ENCODE peak calls at places on chromosomes 7 and 10, in six cellular contexts. P is testis, S is natural killer cell, Y is esophagus squamous epithelium, M is heart left ventricle, H is HFF-Myc. W is an unnamed sample.

GRCh38 chr7:139494835-139495568 is 11.5 kb upstream of the KLRG2 start:
- DNase-seq in M (no peak), Y (no peak), H (no peak), S (no peak), P (no peak), W (no peak)

GRCh38 chr10:30581779-30582380 is 47.7 kb downstream of the LYZL2 start:
- DNase-seq in Y (no peak), H (peak; percentile 33), S (no peak), P (peak; percentile 55), M (peak; percentile 16), W (no peak)

GRCh38 chr10:3889961-3890522 is 105.0 kb upstream of the KLF6 start:
- DNase-seq in H (no peak), M (no peak), P (no peak), S (no peak), Y (no peak), W (no peak)

GRCh38 chr10:97188234-97188847 is 2.6 kb upstream of the SLIT1 start:
- DNase-seq in S (no peak), P (no peak), H (no peak), Y (no peak), M (no peak), W (no peak)

GRCh38 chr10:11845113-11845512 is 22.0 kb downstream of the PROSER2 start:
- DNase-seq in S (no peak), P (no peak), M (no peak), H (no peak), Y (no peak), W (no peak)

GRCh38 chr10:5089869-5090268 is 4.3 kb upstream of the AKR1C3 start:
- DNase-seq in S (no peak), P (no peak), M (no peak), H (no peak), Y (no peak), W (no peak)

GRCh38 chr7:87220026-87220733 is 648 bp upstream of the TMEM243 start:
- DNase-seq in S (peak; percentile 72), P (peak; percentile 79), H (peak; percentile 20), Y (no peak), M (peak; percentile 63), W (peak; percentile 67)

GRCh38 chr7:23431596-23432284 is 38.6 kb downstream of the IGF2BP3 start:
- DNase-seq in P (no peak), H (no peak), Y (no peak), M (no peak), S (no peak), W (no peak)

GRCh38 chr7:46930336-46930735 is 651.6 kb downstream of the TNS3 start:
- DNase-seq in M (no peak), P (no peak), Y (no peak), S (no peak), H (peak; percentile 82), W (no peak)

GRCh38 chr7:51636503-51636902 is 319.9 kb upstream of the COBL start:
- DNase-seq in H (no peak), S (no peak), P (no peak), M (no peak), Y (no peak), W (no peak)

GRCh38 chr7:147062897-147063296 is 946.3 kb downstream of the CNTNAP2 start:
- DNase-seq in P (no peak), H (no peak), M (no peak), S (no peak), Y (no peak), W (no peak)

GRCh38 chr10:84820121-84820520 is 491.7 kb downstream of the CCSER2 start:
- DNase-seq in S (no peak), Y (no peak), M (no peak), P (no peak), H (no peak), W (no peak)

GRCh38 chr7:35389636-35390035 is 135.7 kb upstream of the TBX20 start:
- DNase-seq in S (no peak), P (no peak), M (no peak), Y (no peak), H (no peak), W (no peak)

GRCh38 chr7:2046581-2047271 is 186.0 kb downstream of the MAD1L1 start:
- DNase-seq in H (no peak), Y (no peak), S (no peak), M (no peak), P (no peak), W (no peak)

GRCh38 chr7:142319970-142320369 is 62.1 kb upstream of the PRSS58 start:
- DNase-seq in H (no peak), M (no peak), Y (no peak), S (no peak), P (no peak), W (no peak)

GRCh38 chr7:95693551-95694333 is 78.6 kb upstream of the DYNC1I1 start:
- DNase-seq in M (no peak), Y (no peak), P (no peak), S (no peak), H (no peak), W (no peak)

GRCh38 chr10:91420868-91421267 is 10.7 kb downstream of the HECTD2 start:
- DNase-seq in S (no peak), P (no peak), Y (no peak), M (no peak), H (no peak), W (no peak)

GRCh38 chr7:39172137-39172536 is 194.4 kb downstream of the POU6F2 start:
- DNase-seq in Y (no peak), H (no peak), P (no peak), S (no peak), M (no peak), W (no peak)

GRCh38 chr10:11214407-11214806 is 196.7 kb downstream of the CELF2 start:
- DNase-seq in Y (no peak), P (no peak), H (no peak), M (no peak), S (no peak), W (no peak)

GRCh38 chr10:77841711-77842375 is 84.7 kb downstream of the DLG5 start:
- DNase-seq in Y (no peak), P (no peak), S (no peak), H (no peak), M (no peak), W (no peak)

GRCh38 chr7:114986181-114986800 is 64.4 kb downstream of the MDFIC start:
- DNase-seq in P (no peak), M (no peak), S (no peak), Y (no peak), H (no peak), W (no peak)

GRCh38 chr10:75542084-75542483 is 110.7 kb downstream of the LRMDA start:
- DNase-seq in S (no peak), H (no peak), P (no peak), M (no peak), Y (no peak), W (no peak)

GRCh38 chr7:128161466-128162125 is 79.5 kb upstream of the LEP start:
- DNase-seq in Y (no peak), M (no peak), S (no peak), P (no peak), H (no peak), W (no peak)

GRCh38 chr10:11036424-11037011 is 18.8 kb downstream of the CELF2 start:
- DNase-seq in Y (no peak), P (peak; percentile 74), M (peak; percentile 37), S (no peak), H (peak; percentile 26), W (peak; percentile 34)

GRCh38 chr10:15149042-15149771 is 19.3 kb downstream of the NMT2 start:
- DNase-seq in Y (no peak), S (no peak), M (no peak), H (no peak), P (no peak), W (no peak)

GRCh38 chr10:91798736-91799579 is 732 bp downstream of the TNKS2 start:
- DNase-seq in Y (no peak), H (peak; percentile 16), P (peak; percentile 49), S (no peak), M (peak; percentile 23), W (peak; percentile 15)

GRCh38 chr10:20993387-20994170 is 96.5 kb upstream of the NEBL start:
- DNase-seq in Y (no peak), H (no peak), P (peak; percentile 77), S (no peak), M (no peak), W (no peak)

GRCh38 chr10:73251683-73252444 is 580 bp downstream of the MRPS16 start:
- DNase-seq in P (peak; percentile 21), S (no peak), M (no peak), H (no peak), Y (no peak), W (no peak)

GRCh38 chr7:105760549-105761447 is 115.6 kb downstream of the ATXN7L1 start:
- DNase-seq in M (no peak), P (no peak), Y (no peak), S (peak; percentile 21), H (no peak), W (no peak)
- TF ChIP-seq CTCF in M (peak; percentile 4), P (no peak), Y (no peak), S (peak; percentile 41), H (no peak), W (no peak)

GRCh38 chr7:102107474-102108104 is 179.1 kb upstream of the SH2B2 start:
- DNase-seq in Y (no peak), P (no peak), M (no peak), H (no peak), S (no peak), W (no peak)
- TF ChIP-seq CTCF in Y (no peak), P (no peak), M (no peak), H (no peak), S (no peak), W (no peak)

DNA sequence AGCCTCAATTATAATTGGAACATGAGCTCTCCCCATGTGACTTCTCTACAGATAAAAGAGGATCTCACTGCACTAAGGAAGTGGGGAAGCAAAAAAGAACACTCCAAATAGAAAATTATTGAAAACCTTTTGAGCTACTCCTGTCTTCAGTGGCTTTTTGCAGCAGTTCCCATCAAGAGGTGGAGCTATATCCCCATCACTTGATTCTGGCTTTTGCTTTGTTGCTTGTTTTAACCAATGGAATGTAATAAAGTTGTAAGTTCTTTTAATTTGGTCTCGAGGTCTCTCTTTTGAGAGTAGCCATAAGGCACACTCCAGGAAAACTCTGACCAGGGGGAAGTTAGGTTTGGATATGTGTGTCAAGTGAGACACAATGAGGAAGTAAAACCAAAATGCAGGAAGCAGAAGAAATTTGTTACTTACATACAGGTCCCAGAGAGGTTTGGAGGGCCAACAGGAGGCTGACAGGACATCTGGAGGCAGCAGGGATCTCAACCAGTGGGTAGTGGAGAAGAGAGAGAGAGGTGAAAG is 569.4 kb downstream of the HTR7 start:
- DNase-seq in P (no peak), M (no peak), H (no peak), S (no peak), Y (no peak), W (no peak)
- TF ChIP-seq CTCF in P (no peak), M (no peak), H (peak; percentile 45), S (no peak), Y (no peak), W (no peak)

DNA sequence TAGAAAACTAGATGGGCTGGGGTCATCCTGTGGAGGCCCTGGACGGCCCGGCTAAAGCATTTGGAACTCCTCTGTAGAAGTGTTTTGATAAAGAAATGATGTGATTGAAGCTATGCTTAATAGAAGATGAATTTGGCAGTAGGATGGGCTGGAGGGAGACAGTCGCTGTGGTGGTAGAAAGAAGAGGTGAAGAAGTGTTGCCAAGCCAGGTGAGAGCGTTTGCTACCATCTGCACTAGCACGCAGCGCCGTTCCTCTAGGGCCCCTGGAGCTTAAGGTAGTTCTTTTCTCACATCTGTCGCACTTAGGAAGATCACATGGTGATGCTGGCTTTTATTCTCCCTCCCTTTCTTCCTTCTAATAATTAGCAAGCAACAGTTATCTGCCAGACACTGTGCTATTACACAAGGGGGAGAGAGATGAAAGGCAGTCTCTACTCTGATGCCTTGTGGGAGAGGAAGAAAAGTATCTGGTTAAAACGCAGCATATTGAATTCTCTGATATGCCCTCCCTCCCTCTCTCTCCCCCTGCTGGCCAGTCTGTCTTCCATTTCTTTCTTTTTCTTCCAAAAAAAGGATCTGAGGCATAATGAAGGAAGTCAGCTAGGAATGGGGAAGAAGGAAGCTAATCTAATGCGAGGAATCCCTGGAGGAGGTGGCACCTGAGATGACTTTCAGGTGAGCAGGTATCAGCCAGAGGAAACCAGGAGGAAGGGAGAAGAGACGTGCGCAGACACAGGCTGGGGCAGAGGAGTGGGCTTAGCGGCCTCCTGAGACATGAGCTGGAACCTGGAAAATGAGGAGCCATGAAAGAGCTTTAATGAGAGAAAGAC is 162.3 kb upstream of the KLF14 start:
- DNase-seq in H (no peak), Y (no peak), P (no peak), M (no peak), S (no peak), W (no peak)
- TF ChIP-seq CTCF in H (peak; percentile 54), Y (no peak), P (no peak), M (no peak), S (no peak), W (no peak)

W was measured in progenitor cell of endocrine pancreas.